ENCODE peak calls at places on chromosomes 1 and 21, in six cellular contexts. P is transverse colon, J is kidney, X is aorta, T is right lobe of liver, Y is brain microvascular endothelial cell. G is an unnamed sample.

GRCh38 chr21:37155216-37155615 is 82.2 kb downstream of the TTC3 start:
- DNase-seq in J (no peak), Y (no peak), X (no peak), T (no peak), P (no peak), G (no peak)

GRCh38 chr1:237154173-237154572 is 112.2 kb downstream of the RYR2 start:
- DNase-seq in J (no peak), P (no peak), T (no peak), X (no peak), Y (peak), G (no peak)

GRCh38 chr1:17829579-17829978 is 74.4 kb downstream of the ACTL8 start:
- DNase-seq in P (no peak), T (no peak), Y (no peak), X (no peak), J (no peak), G (no peak)

GRCh38 chr21:45865106-45865835 is 116.3 kb upstream of the COL6A1 start:
- DNase-seq in Y (peak), T (no peak), J (peak), P (no peak), X (peak), G (peak)

GRCh38 chr1:77757616-77758015 is 2.0 kb downstream of the USP33 start:
- DNase-seq in X (no peak), T (no peak), P (no peak), J (no peak), Y (no peak), G (peak)

GRCh38 chr1:173406783-173407230 is 70.3 kb upstream of the PRDX6 start:
- DNase-seq in X (no peak), T (no peak), J (no peak), Y (no peak), P (peak), G (no peak)

GRCh38 chr1:228317891-228318810 is 88.5 kb downstream of the TRIM11 start:
- DNase-seq in X (peak), J (no peak), P (no peak), T (peak), Y (no peak), G (peak)

GRCh38 chr1:232416026-232416568 is 213.8 kb downstream of the SIPA1L2 start:
- DNase-seq in Y (no peak), X (no peak), T (no peak), P (no peak), J (no peak), G (peak)

GRCh38 chr1:56081151-56081550 is 498.2 kb downstream of the PLPP3 start:
- DNase-seq in T (no peak), Y (peak), J (no peak), P (peak), X (no peak), G (peak)

GRCh38 chr1:119515221-119515620 is 8.2 kb downstream of the HSD3B1 start:
- DNase-seq in Y (no peak), J (no peak), T (no peak), P (no peak), X (no peak), G (no peak)

GRCh38 chr1:205714190-205714905 is 34.0 kb upstream of the SLC45A3 start:
- DNase-seq in P (no peak), X (no peak), J (no peak), T (peak), Y (no peak), G (no peak)

GRCh38 chr1:46401514-46401913 is 7.4 kb downstream of the FAAH start:
- DNase-seq in P (no peak), Y (no peak), J (no peak), X (no peak), T (no peak), G (peak)

GRCh38 chr21:34180826-34181359 is 107.5 kb downstream of the MRPS6 start:
- DNase-seq in J (no peak), P (no peak), T (no peak), Y (no peak), X (no peak), G (no peak)

GRCh38 chr1:74689800-74690696 is 16.5 kb upstream of the ERICH3 start:
- DNase-seq in Y (peak), T (no peak), P (peak), J (no peak), X (no peak), G (no peak)

GRCh38 chr1:229972600-229973296 is 94.3 kb upstream of the GALNT2 start:
- DNase-seq in T (no peak), P (peak), X (no peak), J (no peak), Y (no peak), G (no peak)

GRCh38 chr1:206490643-206491421 is 16.5 kb upstream of the RASSF5 start:
- DNase-seq in J (no peak), X (no peak), P (no peak), Y (peak), T (peak), G (peak)

GRCh38 chr1:76374111-76374510 is 299.6 kb downstream of the ST6GALNAC3 start:
- DNase-seq in J (no peak), X (no peak), P (no peak), Y (no peak), T (no peak), G (no peak)

GRCh38 chr21:38410451-38410850 is 87.8 kb downstream of the ERG start:
- DNase-seq in J (no peak), X (no peak), P (no peak), Y (no peak), T (no peak), G (no peak)

GRCh38 chr1:155127105-155127671 is 488 bp upstream of the EFNA1 start:
- DNase-seq in Y (peak), T (peak), P (peak), J (peak), X (peak), G (peak)

GRCh38 chr1:63621698-63622097 is 28.5 kb downstream of the PGM1 start:
- DNase-seq in T (no peak), P (no peak), X (no peak), Y (no peak), J (peak), G (no peak)

GRCh38 chr21:39037807-39038405 is 145.3 kb downstream of the PSMG1 start:
- DNase-seq in Y (no peak), X (peak), J (no peak), P (no peak), T (no peak), G (no peak)

GRCh38 chr1:172203135-172203823 is 217.2 kb upstream of the C1orf105 start:
- DNase-seq in T (no peak), Y (peak), X (no peak), J (no peak), P (no peak), G (no peak)

GRCh38 chr1:116268211-116268610 is 104.8 kb upstream of the ATP1A1 start:
- DNase-seq in P (peak), J (peak), Y (no peak), T (peak), X (no peak), G (no peak)

GRCh38 chr1:201295861-201296260 is 12.6 kb downstream of the PKP1 start:
- DNase-seq in Y (peak), T (no peak), J (no peak), X (no peak), P (no peak), G (peak)

GRCh38 chr1:37394574-37395464 is 79.6 kb upstream of the ZC3H12A start:
- DNase-seq in J (no peak), X (peak), T (no peak), Y (no peak), P (no peak), G (no peak)

GRCh38 chr1:90989302-90989701 is 32.5 kb downstream of the ZNF644 start:
- DNase-seq in P (no peak), Y (no peak), J (no peak), T (no peak), X (no peak), G (no peak)

GRCh38 chr1:156083800-156084790 is 1.8 kb upstream of the MEX3A start:
- DNase-seq in J (no peak), X (no peak), P (no peak), Y (no peak), T (no peak), G (peak)

GRCh38 chr1:116760487-116760886 is 6.3 kb downstream of the CD2 start:
- DNase-seq in T (no peak), P (no peak), Y (no peak), X (no peak), J (no peak), G (no peak)

GRCh38 chr1:1073743-1074587 is at the start of gene RNF223:
- DNase-seq in X (no peak), J (peak), Y (no peak), P (peak), T (no peak), G (peak)

GRCh38 chr1:170707959-170708666 is 44.2 kb downstream of the PRRX1 start:
- DNase-seq in T (no peak), P (no peak), Y (peak), J (no peak), X (no peak), G (peak)

GRCh38 chr1:32767641-32768040 is 49.5 kb downstream of the YARS1 start:
- DNase-seq in P (no peak), J (peak), T (no peak), Y (no peak), X (peak), G (peak)

GRCh38 chr1:88701275-88701674 is 17.2 kb downstream of the PKN2 start:
- DNase-seq in Y (no peak), P (no peak), J (no peak), X (no peak), T (no peak), G (no peak)

GRCh38 chr1:176989023-176989422 is 175.5 kb downstream of the ASTN1 start:
- DNase-seq in P (no peak), J (no peak), X (no peak), Y (no peak), T (no peak), G (no peak)

GRCh38 chr1:211588711-211589110 is 9.8 kb upstream of the SLC30A1 start:
- DNase-seq in J (no peak), X (no peak), P (no peak), Y (no peak), T (no peak), G (no peak)

GRCh38 chr1:7827134-7827955 is 25.5 kb downstream of the UTS2 start:
- DNase-seq in T (no peak), J (peak), X (no peak), P (no peak), Y (no peak), G (no peak)
- H3K4me3 ChIP-seq in T (peak), J (no peak), X (no peak), P (peak), Y (peak), G (no peak)

GRCh38 chr1:183827801-183828200 is 22.9 kb downstream of the RGL1 start:
- DNase-seq in T (no peak), X (no peak), P (no peak), Y (no peak), J (no peak), G (no peak)
- H3K27ac ChIP-seq in T (no peak), X (no peak), P (peak), Y (no peak), J (no peak), G (no peak)

GRCh38 chr1:149845416-149845815 is 54.0 kb upstream of the BOLA1 start:
- DNase-seq in T (no peak), P (no peak), X (no peak), J (no peak), Y (no peak), G (no peak)

GRCh38 chr1:149844096-149844495 is 55.3 kb upstream of the BOLA1 start:
- DNase-seq in T (no peak), P (no peak), Y (peak), J (no peak), X (no peak), G (peak)

GRCh38 chr1:149843302-149844041 is 55.9 kb upstream of the BOLA1 start:
- DNase-seq in P (no peak), X (no peak), T (no peak), Y (no peak), J (no peak), G (peak)

GRCh38 chr1:149846042-149846441 is 53.3 kb upstream of the BOLA1 start:
- DNase-seq in Y (no peak), T (no peak), X (no peak), P (no peak), J (peak), G (no peak)

GRCh38 chr1:149844650-149845255 is 54.6 kb upstream of the BOLA1 start:
- DNase-seq in Y (no peak), J (no peak), T (no peak), X (no peak), P (no peak), G (peak)
- H3K4me3 ChIP-seq in Y (peak), J (no peak), T (no peak), X (peak), P (peak), G (no peak)

DNA sequence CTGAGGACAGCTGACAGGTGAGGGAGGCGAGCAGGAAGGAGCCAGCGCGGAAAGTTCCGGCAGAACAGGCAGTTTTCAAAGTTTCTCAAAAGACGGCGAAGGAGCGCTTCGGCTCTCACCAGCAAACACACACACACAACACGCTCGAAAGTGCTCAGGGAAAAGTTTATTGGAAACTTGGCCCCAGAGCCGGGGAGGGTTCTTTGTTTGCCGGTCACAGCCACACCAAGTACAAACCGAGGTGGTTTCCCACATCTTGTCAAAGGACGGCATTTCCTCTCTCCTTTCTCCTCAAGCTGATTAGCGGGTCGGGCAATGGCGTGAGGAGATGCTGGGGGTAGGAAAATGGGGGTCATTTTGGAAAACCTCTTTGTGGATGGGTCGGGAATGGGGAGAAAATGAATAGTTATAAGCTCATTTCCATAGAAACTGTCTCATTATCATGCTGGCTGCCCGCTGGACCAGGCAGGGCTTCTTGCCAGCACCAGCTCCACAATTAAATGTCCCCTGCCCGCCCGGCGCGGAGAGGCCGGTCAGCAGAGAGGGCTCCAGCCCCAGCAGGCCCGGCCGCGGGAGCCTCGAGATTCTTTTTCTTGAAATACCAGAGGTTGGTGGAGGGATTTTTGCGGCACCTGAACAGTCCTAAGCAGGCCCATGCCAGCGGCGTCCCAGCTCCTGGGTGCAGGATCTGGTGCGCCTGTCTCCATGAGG is 92.3 kb downstream of the PRDM16 start:
- DNase-seq in T (no peak), J (no peak), P (no peak), Y (no peak), X (no peak), G (no peak)
- H3K27ac ChIP-seq in T (no peak), J (peak), P (no peak), Y (no peak), X (peak), G (no peak)

G was measured in osteoblast.